ENCODE peak calls at places on chromosomes 2 and 18, in five cellular contexts. N is transverse colon; Q is NCI-H524; V is stimulated activated CD4-positive, alpha-beta T cell treated with anti-CD3 and anti-CD28 coated beads, Interleukin-4, amount 100 ng/mL, for 4 hours; D is mesenteric fat pad. Y is an unnamed sample.

GRCh38 chr2:2523395-2524339 is 192.6 kb upstream of the MYT1L start:
- DNase-seq in D (no peak), V (no peak), Q (no peak), N (no peak), Y (no peak)

GRCh38 chr2:237466266-237466665 is 20.8 kb upstream of the MLPH start:
- DNase-seq in D (no peak), N (no peak), V (no peak), Q (no peak), Y (peak; percentile 70)

GRCh38 chr18:76275913-76276312 is 219.1 kb downstream of the ZNF516 start:
- DNase-seq in Q (peak; percentile 17), V (no peak), D (no peak), N (no peak), Y (no peak)

GRCh38 chr2:56705713-56706112 is 521.9 kb downstream of the CCDC85A start:
- DNase-seq in Q (no peak), N (no peak), V (no peak), D (no peak), Y (no peak)

GRCh38 chr2:223929575-223930001 is 15.5 kb downstream of the WDFY1 start:
- DNase-seq in D (no peak), Q (no peak), V (no peak), N (no peak), Y (no peak)

GRCh38 chr2:98555681-98556080 is 52.6 kb downstream of the COA5 start:
- DNase-seq in Q (no peak), N (no peak), V (no peak), D (peak; percentile 69), Y (no peak)

GRCh38 chr2:233486778-233487552 is 79.6 kb downstream of the USP40 start:
- DNase-seq in N (no peak), Q (no peak), V (no peak), D (no peak), Y (peak; percentile 97)

GRCh38 chr2:233325814-233326213 is 18.2 kb downstream of the SAG start:
- DNase-seq in N (no peak), V (no peak), Q (no peak), D (no peak), Y (no peak)

GRCh38 chr2:68837861-68838341 is 33.3 kb downstream of the BMP10 start:
- DNase-seq in V (no peak), Q (no peak), D (no peak), N (no peak), Y (no peak)

GRCh38 chr2:85394976-85395375 is 15.2 kb downstream of the CAPG start:
- DNase-seq in Q (no peak), V (no peak), N (no peak), D (no peak), Y (no peak)

GRCh38 chr2:23926289-23926749 is 604 bp downstream of the ATAD2B start:
- DNase-seq in Q (no peak), V (no peak), D (peak; percentile 90), N (no peak), Y (peak; percentile 49)

GRCh38 chr2:224479826-224480225 is 77.9 kb upstream of the FAM124B start:
- DNase-seq in N (no peak), D (no peak), Q (no peak), V (no peak), Y (no peak)

GRCh38 chr2:186748354-186748753 is 54.5 kb downstream of the FAM171B start:
- DNase-seq in N (no peak), D (no peak), Q (no peak), V (no peak), Y (no peak)

GRCh38 chr2:148874868-148875341 is at the start of gene KIF5C:
- DNase-seq in N (peak; percentile 84), D (no peak), V (peak; percentile 85), Q (peak; percentile 88), Y (peak; percentile 90)

GRCh38 chr2:234986346-234986745 is 34.5 kb downstream of the SH3BP4 start:
- DNase-seq in N (no peak), Q (no peak), V (no peak), D (no peak), Y (no peak)

GRCh38 chr18:30957086-30957485 is 85.5 kb downstream of the DSC3 start:
- DNase-seq in V (no peak), N (no peak), Q (no peak), D (no peak), Y (peak; percentile 17)

GRCh38 chr2:50611261-50612020 is 420.5 kb downstream of the NRXN1 start:
- DNase-seq in D (no peak), V (no peak), Q (peak; percentile 97), N (no peak), Y (no peak)

GRCh38 chr2:15814946-15815345 is 125.4 kb upstream of the MYCN start:
- DNase-seq in V (no peak), N (no peak), D (no peak), Q (no peak), Y (no peak)

GRCh38 chr2:74648009-74648443 is at the start of gene M1AP:
- DNase-seq in V (no peak), D (no peak), N (no peak), Q (no peak), Y (peak; percentile 35)

GRCh38 chr2:24214880-24215279 is 40.0 kb downstream of the FAM228A start:
- DNase-seq in V (no peak), D (no peak), Q (no peak), N (no peak), Y (no peak)

GRCh38 chr2:24930768-24931167 is 10.7 kb upstream of the ADCY3 start:
- DNase-seq in D (no peak), N (no peak), Q (no peak), V (no peak), Y (peak; percentile 7)

Y was measured in kidney tubule cell.